ENCODE peak calls at places on chromosomes 5 and 9, in four cellular contexts. Z is lower lobe of right lung, F is endothelial cell of umbilical vein, Q is astrocyte of the cerebellum. C is an unnamed sample.

GRCh38 chr9:115015018-115015635 is 84.7 kb upstream of the TNFSF8 start:
- DNase-seq in Z (no peak), F (peak), Q (peak), C (no peak)

GRCh38 chr5:115842952-115843351 is 1.2 kb downstream of the AP3S1 start:
- DNase-seq in Z (no peak), F (peak), Q (no peak), C (no peak)

GRCh38 chr5:139740993-139741672 is 54.5 kb upstream of the PSD2 start:
- DNase-seq in Z (no peak), F (no peak), Q (no peak), C (no peak)

GRCh38 chr5:135007749-135008363 is 26.2 kb downstream of the PITX1 start:
- DNase-seq in Z (no peak), F (no peak), Q (no peak), C (no peak)

GRCh38 chr9:21919377-21920362 is 74.5 kb downstream of the CDKN2A start:
- DNase-seq in Z (no peak), F (peak), Q (peak), C (peak)

GRCh38 chr9:38038307-38039089 is 30.5 kb downstream of the SHB start:
- DNase-seq in Z (no peak), F (peak), Q (no peak), C (no peak)

GRCh38 chr9:101027733-101028345 is 688 bp upstream of the PLPPR1 start:
- DNase-seq in Z (no peak), F (no peak), Q (no peak), C (no peak)

GRCh38 chr5:149310947-149311675 is 34.2 kb upstream of the GRPEL2 start:
- DNase-seq in Z (no peak), F (peak), Q (no peak), C (no peak)

GRCh38 chr9:20253635-20254034 is 368.7 kb downstream of the MLLT3 start:
- DNase-seq in Z (no peak), F (no peak), Q (no peak), C (no peak)

GRCh38 chr9:8860925-8861324 is 1061.3 kb upstream of the DMAC1 start:
- DNase-seq in Z (no peak), F (no peak), Q (peak), C (no peak)

GRCh38 chr5:123752576-123752975 is 240.6 kb downstream of the CSNK1G3 start:
- DNase-seq in Z (no peak), F (peak), Q (peak), C (peak)

GRCh38 chr5:178116406-178116885 is 3.1 kb downstream of the N4BP3 start:
- DNase-seq in Z (no peak), F (peak), Q (no peak), C (no peak)

GRCh38 chr9:35906923-35907699 is 1.1 kb downstream of the HRCT1 start:
- DNase-seq in Z (peak), F (peak), Q (peak), C (no peak)

GRCh38 chr5:92758552-92758951 is 822.5 kb downstream of the NR2F1-AS1 start:
- DNase-seq in Z (no peak), F (peak), Q (no peak), C (no peak)

GRCh38 chr5:174556756-174557155 is 167.6 kb upstream of the MSX2 start:
- DNase-seq in Z (no peak), F (no peak), Q (peak), C (no peak)

GRCh38 chr9:130817862-130818261 is 17.2 kb upstream of the ABL1 start:
- DNase-seq in Z (no peak), F (no peak), Q (no peak), C (no peak)

GRCh38 chr5:140236896-140237598 is 62.1 kb downstream of the CYSTM1 start:
- DNase-seq in Z (no peak), F (no peak), Q (no peak), C (no peak)

GRCh38 chr9:126723807-126724172 is 81.0 kb upstream of the ZBTB43 start:
- DNase-seq in Z (no peak), F (no peak), Q (no peak), C (no peak)

GRCh38 chr5:113488645-113489184 is 462 bp upstream of the MCC start:
- DNase-seq in Z (no peak), F (no peak), Q (no peak), C (no peak)

GRCh38 chr9:103913899-103914298 is 180.2 kb upstream of the SMC2 start:
- DNase-seq in Z (no peak), F (no peak), Q (no peak), C (no peak)

GRCh38 chr9:34457266-34458012 is 931 bp downstream of the FAM219A start:
- DNase-seq in Z (peak), F (peak), Q (no peak), C (peak)

GRCh38 chr5:40080191-40080590 is 599.5 kb upstream of the PTGER4 start:
- DNase-seq in Z (no peak), F (peak), Q (no peak), C (no peak)

GRCh38 chr5:119032653-119033052 is 38.2 kb upstream of the DMXL1 start:
- DNase-seq in Z (no peak), F (no peak), Q (no peak), C (no peak)

GRCh38 chr5:140181002-140181483 is 6.1 kb downstream of the CYSTM1 start:
- DNase-seq in Z (no peak), F (no peak), Q (no peak), C (no peak)

GRCh38 chr9:72579190-72579589 is 57.8 kb downstream of the TMC1 start:
- DNase-seq in Z (no peak), F (peak), Q (no peak), C (no peak)

GRCh38 chr5:146079695-146080361 is 25.5 kb downstream of the PLAC8L1 start:
- DNase-seq in Z (no peak), F (no peak), Q (no peak), C (peak)

GRCh38 chr9:108374606-108375005 is 481.2 kb downstream of the ACTL7B start:
- DNase-seq in Z (no peak), F (no peak), Q (no peak), C (no peak)

GRCh38 chr9:69175488-69175872 is 1.4 kb downstream of the TJP2 start:
- DNase-seq in Z (no peak), F (no peak), Q (no peak), C (no peak)

GRCh38 chr9:34490760-34491159 is 32.0 kb downstream of the ENHO start:
- DNase-seq in Z (no peak), F (no peak), Q (no peak), C (no peak)

GRCh38 chr5:98638701-98639100 is 134.8 kb upstream of the RGMB start:
- DNase-seq in Z (no peak), F (no peak), Q (peak), C (peak)

GRCh38 chr9:125233678-125234077 is 7.5 kb downstream of the HSPA5 start:
- DNase-seq in Z (no peak), F (peak), Q (peak), C (peak)

GRCh38 chr9:69168709-69169217 is 5.3 kb upstream of the TJP2 start:
- DNase-seq in Z (no peak), F (no peak), Q (no peak), C (no peak)

GRCh38 chr9:113220467-113221002 is 542 bp downstream of the FKBP15 start:
- DNase-seq in Z (no peak), F (no peak), Q (no peak), C (no peak)

GRCh38 chr9:125932012-125932411 is 184.8 kb downstream of the PBX3 start:
- DNase-seq in Z (no peak), F (peak), Q (peak), C (peak)

GRCh38 chr9:17436854-17437253 is 142.0 kb upstream of the SH3GL2 start:
- DNase-seq in Z (no peak), F (no peak), Q (no peak), C (no peak)

GRCh38 chr9:17433526-17433925 is 145.3 kb upstream of the SH3GL2 start:
- DNase-seq in Z (no peak), F (no peak), Q (no peak), C (no peak)

GRCh38 chr9:17437813-17438212 is 141.1 kb upstream of the SH3GL2 start:
- DNase-seq in Z (no peak), F (no peak), Q (no peak), C (no peak)
- H3K4me3 ChIP-seq in Z (no peak), F (no peak), Q (no peak), C (no peak)

DNA sequence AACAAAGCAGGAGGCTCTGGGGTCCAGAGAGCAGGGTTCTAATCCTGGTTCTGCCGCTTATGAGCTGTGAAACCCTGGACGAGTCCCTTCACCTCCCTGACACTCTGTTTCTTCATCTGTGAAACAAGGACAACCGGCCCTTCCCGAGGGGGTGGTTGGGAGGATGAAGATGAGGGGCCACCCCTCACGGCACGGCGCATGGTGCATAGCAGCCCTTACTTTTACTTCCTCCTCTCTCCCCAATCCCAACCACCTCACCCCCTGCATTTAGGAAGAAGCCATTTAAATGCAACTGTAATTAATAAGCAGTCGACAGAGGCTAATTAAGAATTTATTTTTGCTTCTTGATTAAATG is 95.6 kb downstream of the HRH2 start:
- DNase-seq in Z (no peak), F (no peak), Q (no peak), C (no peak)
- TF ChIP-seq CTCF in Z (no peak), F (no peak), Q (no peak), C (no peak)

GRCh38 chr9:14992025-14992424 is 81.8 kb upstream of the FREM1 start:
- DNase-seq in Z (no peak), F (no peak), Q (no peak), C (no peak)

GRCh38 chr9:14993891-14994554 is 83.8 kb upstream of the FREM1 start:
- DNase-seq in Z (no peak), F (peak), Q (no peak), C (no peak)

GRCh38 chr9:14994738-14995137 is 84.5 kb upstream of the FREM1 start:
- DNase-seq in Z (no peak), F (no peak), Q (no peak), C (no peak)

GRCh38 chr9:14992516-14992915 is 82.3 kb upstream of the FREM1 start:
- DNase-seq in Z (no peak), F (peak), Q (no peak), C (no peak)

DNA sequence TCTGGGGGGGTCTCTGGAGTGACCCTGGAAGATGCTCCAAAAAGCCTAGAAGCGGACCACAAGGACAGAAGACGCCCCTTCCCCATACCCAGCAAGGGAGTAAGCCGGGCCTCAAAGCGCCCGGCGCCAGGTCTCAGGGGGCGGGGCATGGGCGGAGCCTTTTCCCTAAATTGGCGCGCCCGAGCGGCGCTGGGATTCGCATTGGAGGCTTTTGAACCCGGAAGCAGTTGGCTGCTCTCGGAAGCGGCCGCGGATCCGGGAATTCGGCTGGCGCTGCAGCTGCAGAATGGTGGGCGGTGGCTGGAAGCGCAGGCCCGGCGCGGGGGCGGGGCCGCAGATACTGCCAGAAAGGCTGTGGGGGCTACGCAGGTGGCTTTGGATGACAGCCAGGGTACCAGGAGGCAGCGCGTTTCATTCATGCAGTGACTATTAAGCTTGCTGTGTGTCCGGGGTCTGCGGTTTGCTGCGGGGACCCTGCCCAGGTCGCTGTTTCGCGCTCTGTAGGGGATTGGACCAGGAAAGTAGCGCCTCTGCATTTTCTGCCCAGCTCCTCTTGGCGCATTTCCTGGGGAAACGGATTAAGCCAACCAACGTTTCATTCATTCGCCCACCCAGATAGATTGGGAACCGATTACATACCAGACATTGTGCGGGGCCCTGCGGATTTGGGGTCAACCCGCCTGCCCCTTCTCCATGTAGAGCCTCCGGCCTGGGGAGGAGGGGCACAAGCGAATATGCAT is 83.0 kb upstream of the FREM1 start:
- DNase-seq in Z (peak), F (peak), Q (peak), C (peak)
- H3K4me3 ChIP-seq in Z (peak), F (peak), Q (peak), C (peak)

GRCh38 chr5:71455427-71456361 is at the start of gene BDP1:
- DNase-seq in Z (peak), F (peak), Q (peak), C (peak)
- TF ChIP-seq CTCF in Z (peak), F (no peak), Q (peak), C (peak)

GRCh38 chr5:150585781-150586461 is 54.5 kb upstream of the SYNPO start:
- DNase-seq in Z (no peak), F (no peak), Q (no peak), C (no peak)
- H3K4me3 ChIP-seq in Z (no peak), F (no peak), Q (no peak), C (no peak)

DNA sequence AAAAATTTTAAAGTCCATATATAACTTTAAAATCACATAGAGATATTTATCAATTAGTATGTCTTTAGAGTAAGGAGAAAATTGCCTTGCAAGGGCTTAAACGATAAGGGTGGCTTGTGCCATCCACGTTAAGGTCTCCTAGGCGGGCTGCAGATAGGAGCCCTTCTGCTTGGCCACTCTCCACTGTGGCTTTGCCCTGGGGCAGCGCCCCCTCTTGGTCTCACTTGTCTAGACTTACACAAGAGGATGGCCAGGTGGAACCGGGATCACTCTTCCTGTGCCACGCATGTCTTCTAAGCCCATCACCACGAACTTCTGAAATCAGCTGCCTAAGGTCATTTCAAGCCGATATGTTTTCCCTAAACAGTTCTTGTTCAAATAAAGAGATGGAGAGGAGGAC is 2.9 kb downstream of the FPGS start:
- DNase-seq in Z (peak), F (peak), Q (no peak), C (no peak)
- TF ChIP-seq CTCF in Z (peak), F (peak), Q (peak), C (peak)

GRCh38 chr9:18799420-18799819 is 233.6 kb downstream of the SAXO1 start:
- DNase-seq in Z (no peak), F (no peak), Q (no peak), C (no peak)
- H3K4me3 ChIP-seq in Z (no peak), F (no peak), Q (no peak), C (no peak)

DNA sequence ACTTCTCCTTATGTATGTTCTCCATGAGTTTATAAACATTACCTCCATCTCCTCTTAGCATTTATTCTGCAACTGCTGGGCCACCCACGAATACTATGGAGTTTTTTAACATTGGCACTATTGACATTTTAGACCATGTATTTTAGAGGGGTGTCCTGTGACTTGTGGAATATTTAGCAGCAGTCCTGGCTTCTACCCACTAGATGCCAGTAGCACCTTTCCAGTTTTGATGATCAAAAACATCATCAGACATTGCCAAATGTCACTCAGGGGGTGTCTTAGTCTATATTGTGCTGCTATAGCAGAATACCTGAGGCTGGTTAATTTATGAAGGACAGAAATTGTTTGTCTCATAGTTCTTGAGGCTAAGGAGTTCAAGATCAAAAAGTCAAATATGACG is 187.5 kb upstream of the RORB start:
- DNase-seq in Z (no peak), F (no peak), Q (no peak), C (no peak)
- TF ChIP-seq CTCF in Z (no peak), F (no peak), Q (no peak), C (no peak)

GRCh38 chr5:133035224-133035623 is 8.9 kb upstream of the ZCCHC10 start:
- DNase-seq in Z (no peak), F (no peak), Q (no peak), C (no peak)

GRCh38 chr5:133034064-133034463 is 7.7 kb upstream of the ZCCHC10 start:
- DNase-seq in Z (no peak), F (no peak), Q (no peak), C (no peak)

GRCh38 chr5:133029321-133029720 is 3.0 kb upstream of the ZCCHC10 start:
- DNase-seq in Z (no peak), F (no peak), Q (no peak), C (no peak)

GRCh38 chr5:133030343-133031005 is 4.1 kb upstream of the ZCCHC10 start:
- DNase-seq in Z (no peak), F (no peak), Q (no peak), C (no peak)

DNA sequence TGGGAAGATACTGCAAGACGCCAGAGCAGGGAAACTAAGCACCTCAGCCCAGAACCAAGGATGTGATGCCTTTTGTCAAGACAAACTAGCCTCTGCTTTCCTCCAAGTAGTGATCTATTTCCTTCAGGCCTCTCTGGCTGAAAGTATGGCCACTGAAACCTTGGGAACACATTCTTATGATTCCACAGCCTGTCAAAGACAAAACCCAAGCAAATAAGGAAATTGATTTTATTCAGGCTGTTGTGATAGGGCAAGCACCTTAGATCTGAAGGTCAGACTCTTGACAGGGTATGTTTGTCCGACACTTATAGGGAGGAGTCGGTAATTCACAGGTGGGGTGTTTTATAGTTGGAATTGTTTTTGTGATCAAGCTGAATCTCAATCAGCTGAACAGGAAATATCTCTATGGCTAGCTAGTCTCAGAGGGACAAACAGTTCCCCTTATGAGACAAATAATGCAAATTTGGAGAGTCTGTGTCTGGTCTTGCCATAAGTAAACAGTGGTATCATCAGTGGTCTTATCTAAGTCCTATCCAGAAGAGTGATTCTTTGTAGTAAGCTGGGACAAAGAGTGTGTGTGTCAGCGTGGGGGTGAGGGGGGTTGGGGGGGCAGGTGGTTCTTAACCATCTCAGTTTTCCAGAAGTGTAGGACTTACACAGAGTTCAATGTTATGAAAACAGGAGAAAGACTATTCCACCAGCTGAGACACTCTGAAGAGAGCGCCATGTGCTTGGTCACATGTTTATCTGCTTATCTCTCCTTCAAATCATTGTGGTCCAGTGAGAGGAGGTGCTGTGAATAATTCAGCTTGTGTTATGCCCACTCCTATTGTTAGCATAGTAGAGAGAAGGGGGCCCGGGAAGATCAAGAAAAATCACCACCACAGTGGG is 6.7 kb upstream of the ZCCHC10 start:
- DNase-seq in Z (no peak), F (no peak), Q (no peak), C (no peak)
- H3K4me3 ChIP-seq in Z (no peak), F (no peak), Q (no peak), C (no peak)

GRCh38 chr5:72463499-72464052 is 43.6 kb downstream of the ZNF366 start:
- DNase-seq in Z (no peak), F (peak), Q (no peak), C (no peak)

GRCh38 chr5:72465601-72466563 is 41.3 kb downstream of the ZNF366 start:
- DNase-seq in Z (no peak), F (peak), Q (no peak), C (peak)

GRCh38 chr5:72467421-72467820 is 39.8 kb downstream of the ZNF366 start:
- DNase-seq in Z (no peak), F (no peak), Q (no peak), C (no peak)

GRCh38 chr5:72464071-72464470 is 43.1 kb downstream of the ZNF366 start:
- DNase-seq in Z (no peak), F (peak), Q (no peak), C (no peak)

GRCh38 chr5:72465068-72465467 is 42.1 kb downstream of the ZNF366 start:
- DNase-seq in Z (no peak), F (no peak), Q (no peak), C (no peak)
- TF ChIP-seq CTCF in Z (no peak), F (no peak), Q (no peak), C (no peak)

C was measured in AG09309.